ENCODE peak calls at places on chromosome 22, in ten cellular contexts. P, Y, O, X, V, E, I, L, R and K are unnamed samples. For H3K4me1, the result is how much of the 10 kb centered on the place peaks cover.

GRCh38 chr22:49108636-49109315 is 718.9 kb downstream of the BRD1 start:
- DNase-seq in P (no peak), Y (no peak), O (no peak), X (no peak), V (no peak), E (no peak), I (no peak), L (no peak), R (no peak), K (no peak)

GRCh38 chr22:29348956-29349355 is 33.5 kb upstream of the RASL10A start:
- DNase-seq in P (peak), Y (no peak), O (no peak), X (no peak), V (peak), E (no peak), I (no peak), L (no peak), R (no peak), K (no peak)

GRCh38 chr22:50082197-50082715 is 3.0 kb downstream of the MLC1 start:
- DNase-seq in P (no peak), Y (no peak), O (no peak), X (no peak), V (no peak), E (no peak), I (no peak), L (no peak), R (no peak), K (no peak)

GRCh38 chr22:36562261-36562835 is 33.4 kb upstream of the EIF3D start:
- DNase-seq in P (no peak), Y (no peak), O (no peak), X (peak), V (no peak), E (no peak), I (no peak), L (peak), R (no peak), K (no peak)

GRCh38 chr22:47818496-47818895 is 1056.0 kb downstream of the TBC1D22A start:
- DNase-seq in P (no peak), Y (no peak), O (no peak), X (no peak), V (no peak), E (no peak), I (no peak), L (no peak), R (no peak), K (no peak)

GRCh38 chr22:22754268-22754657 is 109.8 kb downstream of the GGTLC2 start:
- DNase-seq in P (no peak), Y (no peak), O (no peak), X (no peak), V (no peak), E (no peak), I (no peak), L (no peak), R (no peak), K (no peak)

GRCh38 chr22:29641781-29642355 is 38.4 kb downstream of the NF2 start:
- DNase-seq in P (no peak), Y (no peak), O (no peak), X (no peak), V (no peak), E (no peak), I (no peak), L (no peak), R (no peak), K (no peak)

GRCh38 chr22:42074153-42074750 is at the start of gene PHETA2:
- DNase-seq in P (no peak), Y (no peak), O (peak), X (peak), V (peak), E (peak), I (no peak), L (no peak), R (peak), K (peak)

GRCh38 chr22:49964136-49964492 is 3.5 kb downstream of the PIM3 start:
- DNase-seq in P (no peak), Y (no peak), O (no peak), X (no peak), V (peak), E (no peak), I (peak), L (no peak), R (no peak), K (no peak)

GRCh38 chr22:17938484-17938924 is 85.9 kb downstream of the MICAL3 start:
- DNase-seq in P (no peak), Y (no peak), O (no peak), X (peak), V (no peak), E (peak), I (no peak), L (no peak), R (no peak), K (no peak)

GRCh38 chr22:50035131-50035881 is 22.7 kb upstream of the IL17REL start:
- DNase-seq in P (no peak), Y (no peak), O (no peak), X (no peak), V (no peak), E (no peak), I (no peak), L (no peak), R (no peak), K (no peak)

DNA sequence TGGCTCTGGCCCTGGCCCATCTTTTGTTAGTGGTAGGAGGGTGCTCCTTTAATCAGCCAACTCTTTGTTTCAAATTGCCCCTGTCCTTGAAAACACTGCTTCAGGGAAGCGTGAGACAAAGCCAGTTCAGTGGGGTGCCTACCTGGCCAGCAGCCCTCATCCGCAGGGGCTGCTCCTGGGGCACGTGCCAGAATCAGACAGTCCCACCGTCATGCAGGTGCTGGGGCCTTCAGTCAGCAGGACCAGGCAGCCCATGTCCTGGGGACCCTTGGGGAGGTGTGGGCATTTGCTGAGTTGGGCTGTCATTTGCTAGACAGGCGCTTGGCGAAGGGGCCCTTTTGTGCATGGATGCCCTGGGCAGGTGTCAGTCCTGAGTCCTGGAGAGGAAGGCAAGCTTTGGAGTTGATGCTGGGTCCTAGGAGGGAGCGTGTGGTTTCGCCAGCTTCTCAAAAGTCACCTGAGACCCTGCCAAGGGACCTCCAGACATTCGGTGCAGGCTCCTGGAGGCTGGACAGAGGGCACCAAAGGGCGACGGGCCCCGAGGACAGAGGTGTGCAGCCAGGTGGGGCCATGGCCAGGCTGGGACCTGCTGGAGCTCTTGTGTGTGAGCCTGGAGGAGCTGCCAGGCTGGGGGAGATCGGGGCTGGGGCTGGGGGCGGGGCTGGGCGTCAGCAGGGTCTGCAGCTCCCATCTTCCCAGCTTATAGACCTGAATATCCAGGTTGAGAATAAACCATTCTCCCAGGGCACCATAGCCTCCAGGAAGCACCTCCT is 15.0 kb upstream of the RTN4R start:
- DNase-seq in P (no peak), Y (no peak), O (no peak), X (no peak), V (no peak), E (no peak), I (no peak), L (no peak), R (no peak), K (no peak)
- H3K27ac ChIP-seq in P (no peak), Y (no peak), O (no peak), X (no peak), V (no peak), E (no peak), I (no peak), L (no peak), R (no peak), K (no peak)

DNA sequence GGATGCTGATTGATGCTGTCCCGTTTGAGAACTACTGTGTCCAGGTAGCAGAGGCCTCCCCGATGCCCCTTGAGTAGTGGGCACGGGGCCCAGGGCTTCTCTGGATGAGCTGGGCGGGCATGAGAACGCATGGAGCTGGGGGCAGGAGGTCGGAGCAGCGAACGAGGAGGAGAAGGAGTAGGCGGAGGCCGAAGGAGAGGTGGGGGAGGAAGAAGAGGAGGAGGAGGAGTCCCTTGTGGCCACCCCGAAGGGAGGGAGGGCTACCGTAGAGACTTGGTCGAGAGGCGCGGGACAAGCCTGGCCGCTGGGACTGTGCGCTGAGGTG is 62.9 kb downstream of the CRYBB2 start:
- DNase-seq in P (no peak), Y (no peak), O (no peak), X (no peak), V (no peak), E (peak), I (no peak), L (no peak), R (no peak), K (no peak)
- H3K4me3 ChIP-seq in P (no peak), Y (no peak), O (no peak), X (no peak), V (no peak), E (peak), I (no peak), L (no peak), R (no peak), K (no peak)

GRCh38 chr22:46187862-46188261 is 37.5 kb downstream of the PPARA start:
- DNase-seq in P (peak), Y (no peak), O (no peak), X (no peak), V (no peak), E (no peak), I (no peak), L (no peak), R (no peak), K (no peak)
- H3K4me1 ChIP-seq in P (under half), Y (under half), O (under half), X (under half), V (under half), E (under half), I (under half), L (under half), R (under half), K (under half)

DNA sequence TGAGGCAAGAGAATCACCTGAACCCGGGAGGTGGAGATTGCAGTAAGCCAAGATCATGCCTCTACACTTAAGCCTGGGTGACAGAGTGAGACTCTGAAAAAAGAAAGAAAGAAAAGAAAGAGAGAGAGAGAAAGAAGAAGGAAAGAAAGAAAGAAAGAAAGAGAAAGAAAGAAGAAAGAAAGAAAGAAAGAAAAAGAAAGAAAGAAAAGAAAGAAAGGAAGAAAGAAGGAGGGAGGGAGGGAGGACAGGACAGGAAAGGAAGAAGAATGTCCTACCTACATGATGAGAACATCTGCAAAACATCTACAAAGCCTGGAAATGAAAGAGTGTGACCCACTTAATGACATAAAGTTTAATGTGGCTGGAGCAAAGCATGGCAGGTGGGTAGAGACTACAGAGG is 112.3 kb upstream of the ASPHD2 start:
- DNase-seq in P (no peak), Y (no peak), O (no peak), X (no peak), V (no peak), E (no peak), I (no peak), L (no peak), R (no peak), K (no peak)
- H3K27ac ChIP-seq in P (no peak), Y (no peak), O (no peak), X (no peak), V (no peak), E (no peak), I (no peak), L (no peak), R (no peak), K (no peak)